ENCODE peak calls at places on chromosomes 16 and 17, in four cellular contexts. D, K, O and W are unnamed samples.

GRCh38 chr16:57299009-57299718 is 14.7 kb upstream of the PLLP start:
- DNase-seq in K (peak), O (no peak), D (no peak), W (no peak)

GRCh38 chr17:19321481-19322128 is 40.9 kb downstream of the B9D1 start:
- DNase-seq in O (no peak), K (no peak), D (no peak), W (no peak)

GRCh38 chr17:42387663-42388380 is 420 bp downstream of the STAT3 start:
- DNase-seq in O (no peak), D (no peak), K (peak), W (no peak)

GRCh38 chr17:10698116-10698818 is 873 bp downstream of the ADPRM start:
- DNase-seq in D (peak), K (no peak), O (no peak), W (peak)

GRCh38 chr17:50248255-50248654 is 26.0 kb upstream of the TMEM92 start:
- DNase-seq in O (no peak), D (no peak), K (no peak), W (no peak)

GRCh38 chr16:48591976-48592375 is 18.0 kb downstream of the N4BP1 start:
- DNase-seq in K (no peak), O (no peak), D (no peak), W (no peak)

GRCh38 chr16:61366006-61366405 is 670.2 kb downstream of the CDH8 start:
- DNase-seq in D (no peak), O (no peak), K (no peak), W (no peak)

GRCh38 chr16:80656731-80657150 is 115.9 kb downstream of the DYNLRB2 start:
- DNase-seq in D (peak), O (peak), K (no peak), W (no peak)

GRCh38 chr16:22300427-22301071 is 3.3 kb downstream of the POLR3E start:
- DNase-seq in K (peak), O (no peak), D (peak), W (peak)

GRCh38 chr17:48892940-48893645 is 506 bp downstream of the ATP5MC1 start:
- DNase-seq in D (no peak), K (no peak), O (no peak), W (no peak)

GRCh38 chr16:81480856-81481821 is 36.5 kb downstream of the CMIP start:
- DNase-seq in K (peak), O (no peak), D (peak), W (peak)

GRCh38 chr16:15502041-15502725 is 67.8 kb downstream of the BMERB1 start:
- DNase-seq in O (no peak), D (peak), K (no peak), W (peak)

GRCh38 chr17:10683853-10684252 is 13.5 kb downstream of the SCO1 start:
- DNase-seq in D (peak), K (no peak), O (no peak), W (peak)

GRCh38 chr17:16948587-16949376 is 23.1 kb downstream of the TNFRSF13B start:
- DNase-seq in O (no peak), K (no peak), D (no peak), W (no peak)

GRCh38 chr16:50986453-50986852 is 164.6 kb downstream of the SALL1 start:
- DNase-seq in K (no peak), D (no peak), O (no peak), W (no peak)

GRCh38 chr16:8849411-8850011 is 19.3 kb downstream of the CARHSP1 start:
- DNase-seq in O (no peak), K (no peak), D (no peak), W (peak)

GRCh38 chr16:21121150-21121549 is 29.5 kb downstream of the DNAH3 start:
- DNase-seq in D (no peak), K (no peak), O (no peak), W (no peak)

GRCh38 chr16:19980866-19981265 is 92.8 kb downstream of the GPR139 start:
- DNase-seq in D (no peak), O (no peak), K (no peak), W (peak)

GRCh38 chr17:37488009-37488604 is 1.6 kb upstream of the DUSP14 start:
- DNase-seq in D (peak), K (peak), O (no peak), W (peak)

GRCh38 chr17:38672788-38673713 is 1.7 kb downstream of the EPOP start:
- DNase-seq in K (no peak), O (no peak), D (no peak), W (no peak)

GRCh38 chr17:38674749-38675615 is at the start of gene EPOP:
- DNase-seq in D (peak), O (peak), K (peak), W (peak)

GRCh38 chr17:38671939-38672720 is 2.6 kb downstream of the EPOP start:
- DNase-seq in D (no peak), K (no peak), O (no peak), W (no peak)

GRCh38 chr17:38674013-38674748 is 576 bp downstream of the EPOP start:
- DNase-seq in K (no peak), O (peak), D (no peak), W (no peak)

GRCh38 chr17:38673714-38674012 is 1.1 kb downstream of the EPOP start:
- DNase-seq in K (no peak), D (no peak), O (no peak), W (no peak)
- H3K4me3 ChIP-seq in K (no peak), D (no peak), O (no peak), W (no peak)

GRCh38 chr17:66016231-66016630 is 175.7 kb downstream of the CEP112 start:
- DNase-seq in K (no peak), D (no peak), O (no peak), W (no peak)
- H3K4me3 ChIP-seq in K (no peak), D (no peak), O (no peak), W (no peak)

GRCh38 chr16:70527315-70527996 is 3.8 kb downstream of the SF3B3 start:
- DNase-seq in D (no peak), K (no peak), O (no peak), W (no peak)
- H3K4me3 ChIP-seq in D (no peak), K (no peak), O (no peak), W (no peak)

GRCh38 chr17:29043539-29044165 is 711 bp downstream of the PIPOX start:
- DNase-seq in D (no peak), K (no peak), O (no peak), W (no peak)
- H3K4me3 ChIP-seq in D (no peak), K (no peak), O (no peak), W (no peak)

DNA sequence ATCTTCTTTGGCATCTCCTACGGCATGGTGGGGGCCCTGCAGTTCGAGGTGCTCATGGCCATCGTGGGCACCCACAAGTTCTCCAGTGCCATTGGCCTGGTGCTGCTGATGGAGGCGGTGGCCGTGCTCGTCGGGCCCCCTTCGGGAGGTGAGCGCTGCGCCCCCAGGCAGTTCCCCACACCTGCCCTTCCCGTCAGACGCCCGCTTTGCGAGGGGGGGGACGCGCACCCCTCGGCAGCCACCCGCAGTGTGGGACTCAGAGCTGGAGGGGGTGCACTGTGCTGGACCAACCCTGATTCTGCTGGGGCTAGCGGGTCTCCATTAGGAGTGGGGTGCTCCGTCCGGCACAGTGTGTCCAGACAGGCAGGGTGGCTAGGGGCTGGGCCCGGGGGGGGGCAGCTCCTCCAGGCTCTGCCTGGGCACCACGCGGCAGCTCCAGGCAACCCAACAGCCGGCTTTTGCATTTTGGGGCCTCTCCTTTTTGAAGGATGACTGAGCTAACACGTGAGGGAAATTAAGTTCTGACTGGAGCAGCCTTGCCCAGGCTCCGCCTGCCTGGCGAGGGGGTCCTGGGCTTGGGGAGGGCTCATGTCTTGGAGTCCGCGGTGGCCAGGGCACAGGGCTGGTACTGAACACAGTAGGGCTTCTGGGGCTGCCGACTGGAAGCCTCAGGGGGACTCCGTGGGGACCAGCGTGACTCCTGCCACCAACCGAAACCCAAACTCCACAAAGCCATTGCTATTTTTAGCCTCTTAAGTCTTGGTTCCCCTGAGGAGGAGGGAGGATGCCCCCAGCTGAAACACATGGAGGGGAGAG is 9.1 kb downstream of the SLC16A3 start:
- DNase-seq in O (no peak), D (no peak), K (no peak), W (no peak)
- H3K4me3 ChIP-seq in O (peak), D (no peak), K (no peak), W (no peak)

DNA sequence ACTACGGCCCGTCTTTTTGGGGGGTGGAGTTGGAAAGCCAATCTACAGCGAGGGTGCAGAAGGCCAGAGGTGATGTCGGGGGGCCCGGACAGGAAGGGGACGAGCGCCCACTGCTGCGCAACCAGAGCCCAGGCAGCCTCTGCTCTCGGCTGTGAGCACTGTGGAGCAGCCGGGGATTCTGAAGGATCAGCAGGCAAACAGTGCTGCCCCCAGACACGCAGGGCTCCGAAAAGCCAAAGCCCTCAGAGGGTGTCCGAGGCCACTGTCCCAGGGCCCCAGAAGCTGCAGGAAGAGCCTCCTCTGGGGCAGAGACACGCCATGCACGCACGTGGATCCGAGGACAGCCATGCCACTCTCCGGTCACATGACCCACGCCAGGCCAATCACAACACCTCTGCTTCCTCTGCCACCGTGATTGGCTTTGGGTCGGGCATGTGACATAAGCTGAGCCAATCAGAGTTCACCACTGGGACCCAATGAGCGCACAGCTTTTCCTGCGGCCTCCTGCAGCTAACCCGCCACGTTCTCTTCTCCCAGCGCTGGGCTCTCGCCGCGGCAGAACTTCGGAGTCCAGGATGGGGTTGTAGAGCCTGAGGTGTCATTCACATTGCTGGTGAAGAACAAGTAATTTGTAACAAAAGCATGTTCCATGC is 40.7 kb downstream of the ACTG1 start:
- DNase-seq in K (peak), O (no peak), D (peak), W (peak)
- H3K4me3 ChIP-seq in K (no peak), O (no peak), D (peak), W (no peak)